ENCODE peak calls at places on chromosomes 4 and X, in eight cellular contexts. X, R, O, H, L, U, T and M are unnamed samples.

GRCh38 chrX:18887177-18887820 is 96.6 kb downstream of the PHKA2 start:
- DNase-seq in H (peak), X (no peak), U (no peak), O (no peak), T (peak), R (no peak), L (no peak), M (no peak)

GRCh38 chr4:7389101-7389701 is 45.5 kb downstream of the PSAPL1 start:
- DNase-seq in H (no peak), R (peak), L (peak), O (no peak), T (peak), X (no peak), U (no peak), M (no peak)

GRCh38 chr4:39037491-39037825 is 5.2 kb upstream of the TMEM156 start:
- DNase-seq in R (no peak), O (no peak), T (no peak), X (no peak), H (no peak), L (no peak), U (peak), M (no peak)

GRCh38 chr4:140935259-140935658 is 179.1 kb upstream of the TBC1D9 start:
- DNase-seq in H (no peak), X (peak), T (no peak), L (peak), O (no peak), R (no peak), U (no peak), M (no peak)

GRCh38 chr4:106763044-106763443 is 273.1 kb downstream of the DKK2 start:
- DNase-seq in L (no peak), X (peak), U (no peak), R (no peak), T (no peak), H (no peak), O (no peak), M (no peak)

GRCh38 chrX:275967-276587 is 5.1 kb upstream of the PLCXD1 start:
- DNase-seq in H (peak), L (peak), R (no peak), T (peak), O (peak), X (peak), U (peak), M (no peak)

GRCh38 chr4:66489783-66490452 is 819.6 kb upstream of the EPHA5 start:
- DNase-seq in H (peak), R (no peak), O (no peak), T (no peak), X (peak), U (no peak), L (no peak), M (no peak)

GRCh38 chr4:82519072-82519471 is 42.7 kb downstream of the TMEM150C start:
- DNase-seq in X (peak), O (no peak), R (no peak), U (peak), H (peak), L (no peak), T (no peak), M (no peak)

GRCh38 chrX:7334253-7334935 is 186.4 kb upstream of the PUDP start:
- DNase-seq in T (no peak), X (peak), O (no peak), L (no peak), H (peak), U (no peak), R (no peak), M (no peak)

GRCh38 chr4:159369256-159369655 is 266.4 kb downstream of the RAPGEF2 start:
- DNase-seq in U (no peak), R (no peak), L (no peak), T (no peak), X (no peak), O (no peak), H (no peak), M (no peak)

GRCh38 chr4:123229326-123229725 is 167.3 kb upstream of the SPRY1 start:
- DNase-seq in O (no peak), X (peak), R (no peak), T (no peak), H (peak), U (peak), L (no peak), M (no peak)

GRCh38 chrX:3582421-3582820 is 131.0 kb downstream of the PRKX start:
- DNase-seq in U (no peak), T (no peak), R (no peak), H (no peak), X (peak), O (no peak), L (no peak), M (no peak)

GRCh38 chr4:58617226-58617625 is 1507.0 kb upstream of the IGFBP7 start:
- DNase-seq in L (no peak), O (no peak), H (no peak), X (no peak), U (no peak), R (no peak), T (no peak), M (no peak)

GRCh38 chr4:74659576-74660411 is 134.5 kb downstream of the BTC start:
- DNase-seq in X (peak), U (peak), T (no peak), O (peak), R (no peak), L (no peak), H (peak), M (no peak)

GRCh38 chr4:8647626-8648025 is 55.1 kb downstream of the CPZ start:
- DNase-seq in R (peak), T (no peak), U (peak), H (no peak), O (no peak), L (no peak), X (no peak), M (no peak)

GRCh38 chr4:12053951-12054350 is 625.3 kb upstream of the HS3ST1 start:
- DNase-seq in X (no peak), L (no peak), H (peak), U (no peak), R (no peak), O (no peak), T (no peak), M (no peak)

GRCh38 chr4:118112647-118113046 is 78.4 kb downstream of the NDST3 start:
- DNase-seq in L (no peak), T (no peak), R (no peak), X (peak), H (peak), O (no peak), U (no peak), M (no peak)

GRCh38 chr4:140176735-140177134 is 22.8 kb upstream of the MAML3 start:
- DNase-seq in O (no peak), X (peak), L (no peak), T (no peak), U (peak), R (no peak), H (no peak), M (no peak)

GRCh38 chrX:39869846-39870601 is 227.7 kb downstream of the BCOR start:
- DNase-seq in X (peak), U (no peak), O (no peak), R (no peak), T (no peak), H (peak), L (no peak), M (no peak)

GRCh38 chrX:140701480-140701879 is 8.1 kb upstream of the LINC00632 start:
- DNase-seq in U (no peak), H (peak), T (no peak), X (peak), L (no peak), R (no peak), O (no peak), M (no peak)

DNA sequence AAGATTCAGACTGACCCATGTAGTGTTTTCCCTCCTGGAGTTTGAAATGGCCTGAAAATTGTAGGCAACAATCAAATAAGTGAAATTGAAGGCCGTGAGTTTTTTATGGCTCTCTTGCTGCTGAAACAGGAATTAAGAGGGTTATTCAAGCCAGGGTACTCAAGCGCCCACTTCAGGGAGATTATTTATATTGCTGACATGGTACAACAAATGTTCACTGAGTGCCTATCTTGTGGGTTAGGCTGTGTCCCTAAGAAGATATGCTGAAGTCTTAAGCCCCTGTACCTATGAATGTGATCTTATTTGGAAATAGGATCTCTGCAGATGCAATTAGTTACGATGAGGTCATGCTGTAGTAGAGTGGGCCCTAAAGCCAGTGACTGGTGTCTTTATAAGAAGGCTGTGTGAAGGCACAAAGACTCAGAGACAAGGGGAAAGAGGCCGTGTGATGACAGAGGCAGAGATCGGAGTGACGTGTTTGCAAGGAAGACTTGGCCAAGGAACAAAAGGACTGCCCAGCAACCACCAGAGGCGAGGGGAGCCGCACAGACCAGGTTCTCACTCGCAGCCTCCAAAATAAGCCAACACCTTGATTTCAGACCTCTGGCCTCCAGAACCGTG is 72.9 kb downstream of the MED28 start:
- DNase-seq in T (no peak), O (no peak), L (no peak), X (no peak), U (no peak), R (no peak), H (no peak), M (no peak)
- TF ChIP-seq CTCF in T (no peak), O (no peak), L (no peak), X (no peak), U (no peak), R (no peak), H (no peak), M (no peak)

GRCh38 chr4:169283114-169283509 is 12.4 kb upstream of the SH3RF1 start:
- DNase-seq in U (peak), O (no peak), T (no peak), X (peak), H (peak), L (no peak), R (no peak), M (no peak)

GRCh38 chr4:169282429-169283113 is 11.8 kb upstream of the SH3RF1 start:
- DNase-seq in L (no peak), O (no peak), R (no peak), T (no peak), X (peak), U (peak), H (no peak), M (no peak)

GRCh38 chr4:169286562-169287301 is 16.0 kb upstream of the SH3RF1 start:
- DNase-seq in R (no peak), L (no peak), X (peak), U (no peak), O (no peak), H (peak), T (no peak), M (no peak)
- TF ChIP-seq CTCF in R (peak), L (no peak), X (peak), U (no peak), O (no peak), H (no peak), T (no peak), M (peak)

DNA sequence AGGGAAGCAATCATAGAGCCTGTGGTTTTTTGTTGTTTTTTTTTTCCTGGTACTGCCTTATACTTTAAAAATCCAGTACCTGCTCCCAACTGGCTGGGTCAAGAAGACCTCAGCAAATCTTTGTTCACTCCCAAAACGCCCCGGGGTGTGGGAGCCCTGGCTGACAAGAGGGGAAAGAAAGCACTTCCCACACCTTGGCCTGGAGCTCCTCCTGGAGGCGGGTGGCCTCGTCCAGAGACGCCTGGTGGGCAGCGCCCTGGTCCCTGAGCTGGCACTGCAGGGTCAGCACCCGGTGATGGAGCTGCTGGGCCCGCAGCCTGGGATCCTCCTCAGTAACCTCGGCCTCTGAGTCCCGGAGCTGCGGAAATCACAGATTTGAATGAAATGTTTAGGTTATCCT is 38.2 kb downstream of the C4orf50 start:
- DNase-seq in T (no peak), L (peak), X (peak), U (no peak), R (no peak), H (no peak), O (no peak), M (no peak)
- TF ChIP-seq CTCF in T (no peak), L (peak), X (peak), U (no peak), R (peak), H (peak), O (peak), M (peak)

GRCh38 chr4:112766422-112766821 is 129.5 kb downstream of the LARP7 start:
- DNase-seq in O (no peak), T (no peak), H (peak), X (peak), U (no peak), R (no peak), L (no peak), M (no peak)
- TF ChIP-seq CTCF in O (no peak), T (no peak), H (peak), X (peak), U (no peak), R (peak), L (peak), M (peak)

DNA sequence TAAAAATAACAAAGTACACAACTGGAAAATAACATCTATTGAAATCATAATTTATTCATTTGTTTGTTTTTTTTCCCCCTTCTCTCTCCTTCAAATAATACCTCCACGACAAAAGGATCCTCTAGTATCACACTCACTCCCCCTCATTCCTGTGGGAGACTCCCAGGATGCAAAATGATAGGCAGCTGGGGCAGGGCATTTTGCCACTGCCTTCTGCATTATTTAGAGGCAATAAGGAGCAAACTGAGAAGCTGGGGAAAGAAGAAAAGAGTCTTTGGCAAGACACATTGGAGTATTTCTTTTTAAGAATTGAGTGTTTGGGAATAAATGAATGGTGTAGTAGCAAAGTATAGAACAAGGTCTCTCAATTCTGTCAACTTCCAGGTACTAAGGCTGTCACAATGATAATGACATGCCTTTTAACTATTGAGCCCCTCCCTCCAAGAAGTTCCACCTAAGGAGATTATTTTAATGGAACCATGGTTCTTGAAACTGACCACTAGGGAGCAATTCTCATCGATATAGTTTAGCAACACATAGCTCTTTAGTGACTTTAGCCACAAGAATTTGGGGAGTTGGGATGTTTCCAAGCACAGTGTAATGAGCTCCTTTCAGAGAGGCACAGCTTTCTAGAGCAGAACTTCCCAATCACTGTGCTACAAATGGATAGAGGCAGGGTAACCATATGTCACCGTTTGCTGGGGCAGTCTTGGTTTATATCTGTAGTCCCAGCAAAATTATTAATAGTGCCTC is 303.3 kb downstream of the FRMPD4 start:
- DNase-seq in H (peak), X (peak), O (no peak), T (no peak), L (no peak), R (no peak), U (no peak), M (no peak)
- TF ChIP-seq CTCF in H (peak), X (peak), O (no peak), T (no peak), L (no peak), R (no peak), U (no peak), M (no peak)

GRCh38 chrX:150205011-150205410 is 158.1 kb upstream of the MAMLD1 start:
- DNase-seq in U (no peak), L (peak), X (peak), H (peak), R (no peak), O (no peak), T (no peak), M (no peak)
- TF ChIP-seq CTCF in U (no peak), L (no peak), X (peak), H (no peak), R (no peak), O (no peak), T (no peak), M (no peak)

DNA sequence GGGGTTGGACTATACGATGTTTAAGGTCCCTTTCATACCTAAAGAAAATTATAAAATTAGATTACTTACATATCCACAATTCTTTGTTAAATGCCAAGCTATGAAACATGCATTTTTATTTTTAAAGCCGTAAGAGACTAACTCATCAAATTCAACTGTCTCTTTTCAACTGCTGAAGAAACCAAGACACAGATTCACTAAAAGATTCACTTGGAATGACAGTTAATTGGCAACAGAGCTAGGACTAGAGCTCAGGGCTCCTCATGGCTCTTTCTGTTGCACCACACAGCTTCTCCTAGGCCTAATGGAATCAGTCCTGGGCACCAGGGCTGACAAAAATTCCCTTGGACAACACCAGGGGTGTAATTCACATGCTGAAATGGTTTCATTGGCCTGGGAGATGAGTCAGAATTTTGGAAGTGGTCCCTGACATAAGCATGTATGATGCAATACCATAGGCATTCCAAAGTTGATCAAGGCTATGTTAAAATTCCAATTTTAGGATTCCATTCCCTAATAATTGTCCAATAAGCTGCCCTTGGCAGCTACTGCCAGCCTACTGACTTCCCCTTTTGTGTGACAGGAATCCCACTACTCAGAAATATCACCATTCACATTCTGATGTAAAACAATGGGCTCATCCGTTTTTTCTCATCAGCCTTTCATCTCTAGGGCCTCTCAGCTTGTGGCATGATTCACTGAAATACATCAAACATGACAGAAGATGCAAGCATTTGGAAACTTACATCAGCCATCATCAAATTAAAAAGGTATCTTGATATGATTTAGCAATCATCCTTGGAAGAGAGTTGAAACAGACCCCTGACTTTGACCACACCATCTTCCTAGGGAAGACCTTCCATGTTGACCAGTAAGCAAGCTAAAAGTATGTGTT is 54.2 kb downstream of the PLAC1 start:
- DNase-seq in X (peak), T (no peak), O (no peak), L (peak), U (peak), R (no peak), H (peak), M (no peak)
- TF ChIP-seq CTCF in X (peak), T (no peak), O (no peak), L (peak), U (peak), R (no peak), H (peak), M (no peak)